ENCODE peak calls at places on chromosomes 7 and 10, in eight cellular contexts. W, M, V, P, R, S, X and U are unnamed samples.

GRCh38 chr7:3089493-3089892 is 45.8 kb upstream of the CARD11 start:
- DNase-seq in W (peak), M (peak), V (peak), P (peak), R (no peak), S (peak), X (no peak), U (no peak)

GRCh38 chr10:29917311-29917710 is 142.1 kb downstream of the JCAD start:
- DNase-seq in W (no peak), M (peak), V (no peak), P (no peak), R (no peak), S (no peak), X (no peak), U (peak)

GRCh38 chr7:144656960-144657359 is 178.9 kb downstream of the TPK1 start:
- DNase-seq in W (no peak), M (no peak), V (no peak), P (no peak), R (no peak), S (no peak), X (no peak), U (no peak)

GRCh38 chr7:152674860-152675760 is 831 bp downstream of the XRCC2 start:
- DNase-seq in W (peak), M (peak), V (peak), P (peak), R (peak), S (peak), X (no peak), U (peak)

GRCh38 chr7:158638001-158638400 is 50.4 kb upstream of the PTPRN2 start:
- DNase-seq in W (no peak), M (peak), V (no peak), P (peak), R (no peak), S (no peak), X (no peak), U (no peak)

GRCh38 chr7:14807498-14807897 is 95.1 kb downstream of the DGKB start:
- DNase-seq in W (no peak), M (no peak), V (peak), P (no peak), R (no peak), S (no peak), X (no peak), U (no peak)

GRCh38 chr7:157439149-157439548 is 102.3 kb downstream of the DNAJB6 start:
- DNase-seq in W (no peak), M (no peak), V (no peak), P (no peak), R (no peak), S (no peak), X (no peak), U (no peak)

GRCh38 chr7:19707240-19707639 is 1.6 kb downstream of the POLR1F start:
- DNase-seq in W (peak), M (peak), V (peak), P (no peak), R (peak), S (no peak), X (no peak), U (no peak)

GRCh38 chr7:23470290-23471089 is at the start of gene IGF2BP3:
- DNase-seq in W (peak), M (peak), V (peak), P (peak), R (peak), S (peak), X (no peak), U (peak)

GRCh38 chr10:29501692-29502091 is 133.1 kb downstream of the SVIL start:
- DNase-seq in W (no peak), M (peak), V (peak), P (peak), R (peak), S (no peak), X (no peak), U (no peak)

GRCh38 chr7:65342723-65343629 is 30.7 kb upstream of the ZNF92 start:
- DNase-seq in W (no peak), M (no peak), V (no peak), P (no peak), R (no peak), S (peak), X (no peak), U (no peak)

GRCh38 chr10:57696641-57697040 is 571.1 kb downstream of the IPMK start:
- DNase-seq in W (no peak), M (peak), V (peak), P (peak), R (peak), S (peak), X (no peak), U (no peak)

GRCh38 chr7:107387077-107387476 is 82.8 kb upstream of the GPR22 start:
- DNase-seq in W (peak), M (peak), V (peak), P (no peak), R (peak), S (peak), X (no peak), U (no peak)

GRCh38 chr7:149884016-149884415 is 10.2 kb downstream of the ATP6V0E2 start:
- DNase-seq in W (peak), M (no peak), V (no peak), P (no peak), R (no peak), S (peak), X (peak), U (peak)

GRCh38 chr7:142385528-142386340 is 127.9 kb upstream of the PRSS58 start:
- DNase-seq in W (peak), M (peak), V (peak), P (peak), R (peak), S (peak), X (no peak), U (peak)

GRCh38 chr7:142380064-142380463 is 122.2 kb upstream of the PRSS58 start:
- DNase-seq in W (no peak), M (no peak), V (no peak), P (no peak), R (no peak), S (no peak), X (no peak), U (no peak)

GRCh38 chr7:142381727-142382409 is 124.0 kb upstream of the PRSS58 start:
- DNase-seq in W (no peak), M (no peak), V (no peak), P (peak), R (no peak), S (no peak), X (no peak), U (no peak)

GRCh38 chr7:142383826-142384507 is 126.1 kb upstream of the PRSS58 start:
- DNase-seq in W (no peak), M (no peak), V (no peak), P (peak), R (peak), S (no peak), X (no peak), U (no peak)

DNA sequence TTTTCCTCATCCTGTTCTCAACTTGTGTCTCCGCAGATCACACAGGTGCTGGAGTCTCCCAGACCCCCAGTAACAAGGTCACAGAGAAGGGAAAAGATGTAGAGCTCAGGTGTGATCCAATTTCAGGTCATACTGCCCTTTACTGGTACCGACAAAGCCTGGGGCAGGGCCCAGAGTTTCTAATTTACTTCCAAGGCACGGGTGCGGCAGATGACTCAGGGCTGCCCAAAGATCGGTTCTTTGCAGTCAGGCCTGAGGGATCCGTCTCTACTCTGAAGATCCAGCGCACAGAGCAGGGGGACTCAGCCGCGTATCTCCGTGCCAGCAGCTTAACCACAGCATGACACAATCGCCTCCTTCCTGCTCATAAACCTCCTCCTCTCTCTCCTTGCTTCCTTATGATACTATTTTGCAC is 126.7 kb upstream of the PRSS58 start:
- DNase-seq in W (no peak), M (peak), V (peak), P (peak), R (peak), S (no peak), X (no peak), U (no peak)
- H3K4me3 ChIP-seq in W (no peak), M (no peak), V (no peak), P (peak), R (no peak), S (no peak), X (no peak), U (no peak)

GRCh38 chr7:49937608-49938007 is 155.4 kb downstream of the ZPBP start:
- DNase-seq in W (no peak), M (no peak), V (no peak), P (no peak), R (no peak), S (no peak), X (no peak), U (no peak)
- H3K4me3 ChIP-seq in W (no peak), M (no peak), V (no peak), P (no peak), R (no peak), S (no peak), X (no peak), U (no peak)

GRCh38 chr10:91391915-91392314 is 18.2 kb upstream of the HECTD2 start:
- DNase-seq in W (no peak), M (no peak), V (no peak), P (no peak), R (no peak), S (no peak), X (peak), U (no peak)
- H3K4me3 ChIP-seq in W (no peak), M (no peak), V (no peak), P (no peak), R (no peak), S (no peak), X (no peak), U (no peak)

DNA sequence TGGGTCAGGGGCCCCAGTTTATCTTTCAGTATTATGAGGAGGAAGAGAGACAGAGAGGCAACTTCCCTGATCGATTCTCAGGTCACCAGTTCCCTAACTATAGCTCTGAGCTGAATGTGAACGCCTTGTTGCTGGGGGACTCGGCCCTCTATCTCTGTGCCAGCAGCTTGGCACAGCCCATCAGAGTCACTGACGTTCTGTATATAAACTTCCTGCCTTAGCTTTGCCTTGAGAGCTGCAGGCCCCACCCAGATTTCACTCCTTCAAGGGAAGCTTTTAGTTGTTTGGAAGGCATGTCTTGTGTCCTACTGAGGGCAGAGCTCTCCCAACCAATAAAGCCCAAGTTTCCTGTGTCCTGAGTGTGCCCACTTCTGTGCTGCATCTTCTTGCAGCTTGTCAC is 242.5 kb upstream of the PRSS58 start:
- DNase-seq in W (no peak), M (no peak), V (no peak), P (no peak), R (no peak), S (no peak), X (no peak), U (no peak)
- H3K4me3 ChIP-seq in W (no peak), M (no peak), V (no peak), P (no peak), R (no peak), S (no peak), X (no peak), U (no peak)

GRCh38 chr10:104043854-104044253 is 41.8 kb downstream of the COL17A1 start:
- DNase-seq in W (no peak), M (no peak), V (no peak), P (no peak), R (no peak), S (no peak), X (no peak), U (no peak)
- H3K4me3 ChIP-seq in W (no peak), M (no peak), V (no peak), P (no peak), R (no peak), S (no peak), X (no peak), U (no peak)

GRCh38 chr7:32762321-32762669 is 129.3 kb downstream of the KBTBD2 start:
- DNase-seq in W (no peak), M (no peak), V (no peak), P (no peak), R (no peak), S (no peak), X (no peak), U (no peak)

GRCh38 chr7:32765185-32765584 is 126.4 kb downstream of the KBTBD2 start:
- DNase-seq in W (no peak), M (no peak), V (no peak), P (no peak), R (no peak), S (no peak), X (no peak), U (no peak)

GRCh38 chr7:32761451-32762320 is 129.9 kb downstream of the KBTBD2 start:
- DNase-seq in W (no peak), M (peak), V (no peak), P (no peak), R (no peak), S (no peak), X (no peak), U (no peak)

DNA sequence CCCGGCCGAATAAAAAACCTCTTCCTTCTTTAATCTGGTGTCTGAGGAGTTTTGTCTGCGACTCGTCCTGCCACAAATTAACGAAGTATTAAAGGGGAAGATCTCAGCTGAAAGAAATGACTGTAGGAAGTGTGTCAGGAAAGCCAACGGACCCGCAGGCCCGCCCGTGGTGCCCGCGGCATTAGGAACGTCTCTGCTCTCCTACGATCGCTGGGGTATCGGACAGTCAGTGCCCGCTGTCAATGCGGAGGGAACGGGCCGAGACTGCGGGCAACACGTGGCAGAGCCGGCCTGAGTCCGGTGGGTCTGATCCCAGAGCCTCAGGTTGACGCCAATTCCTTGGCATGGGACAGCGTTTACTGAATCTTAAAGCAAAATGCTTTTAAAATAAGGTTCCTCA is 128.7 kb downstream of the KBTBD2 start:
- DNase-seq in W (no peak), M (no peak), V (no peak), P (no peak), R (no peak), S (no peak), X (no peak), U (no peak)
- H3K4me3 ChIP-seq in W (no peak), M (no peak), V (no peak), P (no peak), R (no peak), S (no peak), X (no peak), U (no peak)

DNA sequence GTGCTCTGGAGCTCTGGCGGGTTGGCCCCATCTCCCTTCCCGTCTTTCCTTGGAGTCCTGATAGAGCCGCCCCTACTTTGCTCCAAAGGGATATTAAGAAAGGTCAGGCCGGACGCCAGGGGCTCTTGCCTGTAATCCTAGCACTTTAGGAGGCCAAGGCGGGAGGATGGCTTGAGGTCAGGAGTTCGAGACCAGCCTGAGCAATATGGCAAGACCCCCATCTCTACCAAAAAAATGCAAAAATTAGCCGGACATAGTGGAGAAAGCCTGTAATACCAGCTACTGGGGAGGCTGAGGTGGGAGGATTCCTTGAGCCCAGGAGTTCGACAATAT is 313 bp upstream of the MLXIPL start:
- DNase-seq in W (no peak), M (no peak), V (no peak), P (no peak), R (no peak), S (no peak), X (no peak), U (no peak)
- H3K4me3 ChIP-seq in W (peak), M (no peak), V (no peak), P (peak), R (no peak), S (no peak), X (no peak), U (peak)